ENCODE peak calls at places on chromosomes 13 and 19, in ten cellular contexts. I is breast epithelium, B is transverse colon, W is heart left ventricle, R is body of pancreas, S is ovary, D is stomach, J is right lobe of liver, Z is adrenal gland, C is uterus. F is an unnamed sample. For H3K4me1, the result is how much of the 10 kb centered on the place peaks cover.

GRCh38 chr19:36120092-36120983 is 5.1 kb downstream of the TBCB start:
- DNase-seq in I (no peak), B (no peak), W (no peak), R (no peak), S (no peak), D (no peak), J (no peak), Z (no peak), C (no peak), F (no peak)

GRCh38 chr13:20435616-20436368 is 89.9 kb downstream of the CRYL1 start:
- DNase-seq in I (no peak), B (no peak), W (no peak), R (no peak), S (no peak), D (no peak), J (no peak), Z (no peak), C (no peak), F (no peak)

GRCh38 chr13:41299316-41300094 is 11.6 kb upstream of the NAA16 start:
- DNase-seq in I (no peak), B (no peak), W (no peak), R (no peak), S (no peak), D (no peak), J (no peak), Z (no peak), C (no peak), F (no peak)

GRCh38 chr13:75850915-75851314 is 214.8 kb downstream of the LMO7 start:
- DNase-seq in I (no peak), B (no peak), W (no peak), R (no peak), S (no peak), D (no peak), J (no peak), Z (no peak), C (no peak), F (no peak)

GRCh38 chr13:106033634-106034033 is 501.8 kb downstream of the EFNB2 start:
- DNase-seq in I (no peak), B (no peak), W (no peak), R (no peak), S (no peak), D (no peak), J (no peak), Z (no peak), C (no peak), F (no peak)

GRCh38 chr13:113458218-113459065 is 5.2 kb upstream of the ADPRHL1 start:
- DNase-seq in I (no peak), B (no peak), W (no peak), R (no peak), S (peak), D (no peak), J (no peak), Z (no peak), C (no peak), F (no peak)

GRCh38 chr19:16226878-16227836 is 29.4 kb downstream of the AP1M1 start:
- DNase-seq in I (no peak), B (no peak), W (peak), R (no peak), S (no peak), D (no peak), J (no peak), Z (no peak), C (no peak), F (no peak)

GRCh38 chr13:44451109-44451508 is 77.5 kb downstream of the SERP2 start:
- DNase-seq in I (no peak), B (no peak), W (no peak), R (no peak), S (no peak), D (no peak), J (no peak), Z (no peak), C (no peak), F (no peak)

GRCh38 chr13:46057251-46058015 is 4.9 kb upstream of the ZC3H13 start:
- DNase-seq in I (peak), B (no peak), W (no peak), R (no peak), S (no peak), D (no peak), J (no peak), Z (no peak), C (no peak), F (no peak)

GRCh38 chr19:46913852-46914430 is 53.1 kb downstream of the ARHGAP35 start:
- DNase-seq in I (no peak), B (no peak), W (no peak), R (no peak), S (no peak), D (no peak), J (no peak), Z (no peak), C (no peak), F (no peak)

GRCh38 chr13:39362652-39363390 is 240.2 kb downstream of the LHFPL6 start:
- DNase-seq in I (no peak), B (no peak), W (no peak), R (no peak), S (no peak), D (no peak), J (no peak), Z (no peak), C (no peak), F (no peak)

GRCh38 chr13:59677966-59678814 is 485.5 kb downstream of the DIAPH3 start:
- DNase-seq in I (no peak), B (no peak), W (no peak), R (no peak), S (no peak), D (no peak), J (no peak), Z (peak), C (no peak), F (no peak)

GRCh38 chr13:44191504-44192171 is 182.0 kb upstream of the SERP2 start:
- DNase-seq in I (peak), B (peak), W (no peak), R (peak), S (peak), D (peak), J (no peak), Z (peak), C (peak), F (no peak)

GRCh38 chr19:2507109-2507508 is 31.2 kb downstream of the GADD45B start:
- DNase-seq in I (peak), B (peak), W (no peak), R (peak), S (no peak), D (peak), J (peak), Z (no peak), C (no peak), F (no peak)

GRCh38 chr13:106499905-106500304 is 35.6 kb downstream of the EFNB2 start:
- DNase-seq in I (no peak), B (no peak), W (no peak), R (no peak), S (no peak), D (no peak), J (no peak), Z (no peak), C (no peak), F (no peak)

GRCh38 chr13:51976890-51977289 is 34.4 kb downstream of the ATP7B start:
- DNase-seq in I (no peak), B (no peak), W (no peak), R (no peak), S (no peak), D (no peak), J (no peak), Z (no peak), C (no peak), F (no peak)

GRCh38 chr13:33740134-33740538 is 77.8 kb upstream of the RFC3 start:
- DNase-seq in I (no peak), B (no peak), W (no peak), R (no peak), S (no peak), D (no peak), J (no peak), Z (no peak), C (no peak), F (no peak)

GRCh38 chr13:113766035-113766800 is 7.2 kb downstream of the TMEM255B start:
- DNase-seq in I (no peak), B (no peak), W (peak), R (no peak), S (no peak), D (peak), J (no peak), Z (no peak), C (no peak), F (peak)

GRCh38 chr13:79867248-79867647 is 386.3 kb downstream of the NDFIP2 start:
- DNase-seq in I (no peak), B (no peak), W (no peak), R (no peak), S (no peak), D (no peak), J (no peak), Z (no peak), C (no peak), F (no peak)

GRCh38 chr13:85693889-85694511 is 105.2 kb downstream of the SLITRK6 start:
- DNase-seq in I (no peak), B (no peak), W (no peak), R (no peak), S (no peak), D (no peak), J (no peak), Z (no peak), C (no peak), F (no peak)

GRCh38 chr19:55196803-55197202 is 12.5 kb downstream of the PTPRH start:
- DNase-seq in I (no peak), B (no peak), W (no peak), R (no peak), S (no peak), D (no peak), J (no peak), Z (no peak), C (no peak), F (no peak)

GRCh38 chr19:3622224-3622623 is 4.4 kb downstream of the CACTIN start:
- DNase-seq in I (no peak), B (no peak), W (no peak), R (no peak), S (no peak), D (no peak), J (no peak), Z (no peak), C (no peak), F (no peak)

GRCh38 chr19:35559281-35559659 is 4.2 kb downstream of the ATP4A start:
- DNase-seq in I (no peak), B (no peak), W (no peak), R (no peak), S (no peak), D (no peak), J (no peak), Z (no peak), C (no peak), F (peak)

GRCh38 chr19:2636897-2637683 is 65.4 kb downstream of the GNG7 start:
- DNase-seq in I (no peak), B (peak), W (peak), R (peak), S (peak), D (peak), J (peak), Z (peak), C (peak), F (peak)

GRCh38 chr13:52846567-52847321 is 1.7 kb downstream of the PCDH8 start:
- DNase-seq in I (no peak), B (peak), W (peak), R (peak), S (peak), D (no peak), J (peak), Z (peak), C (no peak), F (peak)

GRCh38 chr13:33787051-33787591 is 30.8 kb upstream of the RFC3 start:
- DNase-seq in I (no peak), B (no peak), W (no peak), R (no peak), S (no peak), D (no peak), J (no peak), Z (no peak), C (no peak), F (no peak)

GRCh38 chr13:95296326-95296939 is 4.8 kb downstream of the ABCC4 start:
- DNase-seq in I (no peak), B (peak), W (no peak), R (peak), S (no peak), D (peak), J (peak), Z (peak), C (no peak), F (peak)

GRCh38 chr19:41877490-41877876 is 404 bp downstream of the CD79A start:
- DNase-seq in I (no peak), B (peak), W (no peak), R (no peak), S (no peak), D (no peak), J (no peak), Z (no peak), C (no peak), F (peak)

GRCh38 chr13:23460921-23461320 is 27.4 kb upstream of the SACS start:
- DNase-seq in I (no peak), B (no peak), W (no peak), R (no peak), S (no peak), D (no peak), J (no peak), Z (no peak), C (no peak), F (no peak)

DNA sequence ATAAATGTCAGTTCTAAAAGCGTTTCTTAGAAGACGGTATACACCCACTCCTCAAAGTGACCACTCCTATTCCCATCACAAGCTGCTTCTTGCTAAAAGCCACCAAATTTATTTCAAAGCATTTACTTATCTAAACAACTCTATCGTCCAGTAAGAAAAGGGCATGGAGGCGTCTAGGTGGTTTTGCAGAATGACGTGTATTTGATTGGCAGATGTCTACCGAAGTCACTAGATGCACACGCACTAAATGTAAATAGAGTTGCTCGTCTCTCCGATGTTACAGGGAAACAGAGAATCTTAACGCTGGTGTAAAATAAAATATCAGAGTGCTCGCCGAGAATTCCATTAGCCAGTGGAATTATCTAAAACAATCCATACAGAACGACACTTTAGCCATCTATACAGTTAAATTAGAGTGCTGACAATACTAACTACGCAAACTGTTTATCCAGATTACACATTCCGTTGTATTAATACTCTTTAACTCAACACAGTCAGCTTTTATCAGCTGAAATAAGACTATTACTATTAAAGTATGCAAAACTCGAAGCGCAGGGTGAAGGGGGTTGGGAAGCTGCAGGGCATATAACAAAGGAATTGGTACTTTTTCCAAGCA is 1.9 kb downstream of the KLF12 start:
- DNase-seq in I (no peak), B (no peak), W (no peak), R (no peak), S (no peak), D (no peak), J (no peak), Z (no peak), C (no peak), F (peak)
- H3K4me3 ChIP-seq in I (peak), B (peak), W (peak), R (peak), S (peak), D (peak), J (peak), Z (peak), C (peak), F (peak)

GRCh38 chr19:49473868-49474544 is at the start of gene FLT3LG:
- DNase-seq in I (peak), B (peak), W (peak), R (peak), S (peak), D (peak), J (peak), Z (peak), C (peak), F (peak)
- TF ChIP-seq POLR2A in I (no peak), B (peak), W (peak), R (no peak), S (no peak), D (no peak), J (no peak), Z (no peak), C (no peak), F (no peak)

DNA sequence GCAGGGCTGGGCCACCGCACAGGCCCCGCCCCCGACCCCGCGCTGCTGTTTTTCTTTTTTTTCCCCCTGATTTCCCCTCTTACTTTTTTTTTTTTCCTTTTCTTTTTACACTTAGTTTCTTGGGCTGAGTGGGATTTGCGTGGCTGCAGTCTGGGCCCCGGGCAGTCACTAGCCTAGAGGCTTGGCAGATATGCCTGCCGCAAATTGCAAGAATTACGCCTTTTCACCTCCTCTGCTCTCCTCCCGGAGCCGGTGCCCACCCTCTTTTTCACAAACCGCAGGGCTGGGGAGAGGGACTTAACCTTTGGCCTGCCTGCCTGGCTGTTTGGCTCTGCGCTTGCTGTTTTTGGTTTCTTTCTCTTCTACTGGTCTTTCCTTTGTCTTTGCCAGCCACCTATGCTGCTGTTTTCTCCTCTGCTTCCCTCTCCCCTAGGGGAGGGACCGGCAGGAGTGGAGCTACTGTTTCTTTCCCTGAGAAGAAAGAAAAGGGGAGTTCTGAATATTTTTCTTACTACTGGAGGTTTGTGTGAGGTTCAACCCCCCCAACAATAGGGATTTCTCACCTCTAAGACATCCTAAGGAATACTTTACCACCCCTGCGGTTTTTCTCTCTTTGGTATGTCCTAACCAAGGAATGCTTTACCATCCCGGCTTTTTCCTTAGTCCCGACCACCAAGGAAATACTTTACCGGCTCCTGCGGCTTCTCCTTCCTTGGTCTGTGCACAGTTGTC is 11.0 kb downstream of the ZNF552 start:
- DNase-seq in I (no peak), B (peak), W (peak), R (no peak), S (peak), D (peak), J (peak), Z (no peak), C (no peak), F (no peak)
- H3K4me1 ChIP-seq in I (under half), B (half or more), W (under half), R (under half), S (under half), D (half or more), J (under half), Z (under half), C (under half), F (under half)

GRCh38 chr19:10421240-10421948 is 1.1 kb downstream of the PDE4A start:
- DNase-seq in I (no peak), B (no peak), W (no peak), R (no peak), S (no peak), D (no peak), J (no peak), Z (no peak), C (no peak), F (no peak)
- H3K4me3 ChIP-seq in I (peak), B (no peak), W (no peak), R (no peak), S (no peak), D (no peak), J (no peak), Z (no peak), C (no peak), F (no peak)

DNA sequence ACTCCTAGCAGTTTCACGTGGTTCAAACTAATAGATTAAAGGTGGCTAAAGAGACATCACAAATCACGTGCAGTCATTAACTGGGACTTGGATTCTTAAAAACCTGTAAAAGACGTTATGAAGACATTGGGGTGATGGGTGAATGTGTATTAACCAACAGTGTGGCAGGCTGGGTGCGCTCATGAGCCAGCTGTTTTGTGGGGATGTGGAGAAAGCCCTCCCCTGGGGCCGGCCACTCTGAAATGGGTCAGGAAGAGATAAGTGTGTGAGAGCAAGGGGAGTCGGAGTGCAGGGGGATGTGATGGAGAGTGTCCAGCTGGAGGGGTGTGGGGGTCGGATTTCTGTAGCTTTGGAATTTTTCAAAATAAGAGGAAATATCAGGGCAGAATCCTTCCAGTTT is 10.4 kb downstream of the UPF1 start:
- DNase-seq in I (no peak), B (no peak), W (no peak), R (no peak), S (no peak), D (no peak), J (no peak), Z (no peak), C (no peak), F (no peak)
- TF ChIP-seq POLR2A in I (no peak), B (no peak), W (no peak), R (no peak), S (no peak), D (no peak), J (no peak), Z (no peak), C (no peak), F (no peak)

DNA sequence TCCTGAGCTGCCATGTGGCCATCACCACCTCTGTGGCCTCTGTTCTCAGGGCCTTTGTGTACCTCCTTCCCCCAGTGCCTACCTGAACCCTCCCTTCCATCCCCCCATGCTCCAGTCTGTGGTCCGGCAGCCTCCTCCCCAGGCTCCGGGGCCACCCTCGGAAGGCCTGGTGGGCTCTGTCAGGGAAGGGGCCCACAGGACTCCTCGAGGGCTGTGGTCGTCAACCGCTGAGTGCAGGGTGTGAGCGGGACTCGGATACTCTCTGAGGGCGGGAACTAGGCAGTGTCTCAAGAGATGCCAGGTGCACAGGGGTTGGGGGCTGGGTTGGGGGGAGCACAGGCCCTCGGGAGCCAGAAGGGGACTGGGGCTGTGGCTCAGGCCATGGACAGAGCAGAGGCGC is 3.9 kb downstream of the MAP2K7 start:
- DNase-seq in I (no peak), B (peak), W (no peak), R (no peak), S (peak), D (no peak), J (no peak), Z (no peak), C (no peak), F (no peak)
- H3K4me1 ChIP-seq in I (under half), B (under half), W (under half), R (under half), S (under half), D (half or more), J (under half), Z (under half), C (under half), F (under half)